ENCODE peak calls at places on chromosomes 6 and 20, in eight cellular contexts. A is cardiac muscle cell, F is ascending aorta, V is keratinocyte, G is stomach, B is HepG2, K is DND-41, N is gastrocnemius medialis. R is an unnamed sample.

GRCh38 chr20:36582322-36582721 is 8.9 kb downstream of the TGIF2 start:
- DNase-seq in F (no peak), G (no peak), K (no peak), A (no peak), N (no peak), B (no peak), V (no peak), R (no peak)

GRCh38 chr6:158256746-158257424 is 55.4 kb upstream of the TULP4 start:
- DNase-seq in A (no peak), B (no peak), N (peak; percentile 23), F (no peak), K (no peak), V (no peak), G (no peak), R (no peak)

GRCh38 chr6:40585218-40585617 is 1.9 kb downstream of the LRFN2 start:
- DNase-seq in A (no peak), K (no peak), G (no peak), B (no peak), N (no peak), V (no peak), F (no peak), R (no peak)

GRCh38 chr6:169070506-169071176 is 183.0 kb downstream of the THBS2 start:
- DNase-seq in N (peak; percentile 87), V (peak; percentile 80), B (peak; percentile 26), G (peak; percentile 37), A (no peak), F (peak; percentile 91), K (no peak), R (peak; percentile 48)

GRCh38 chr6:125020385-125020784 is 58.1 kb downstream of the RNF217 start:
- DNase-seq in V (no peak), A (no peak), N (no peak), G (no peak), K (no peak), B (no peak), F (no peak), R (no peak)

GRCh38 chr6:52419809-52420667 is at the start of gene EFHC1:
- DNase-seq in A (peak; percentile 99), V (peak; percentile 77), N (peak; percentile 93), K (peak; percentile 98), F (peak; percentile 96), G (peak; percentile 99), B (peak; percentile 98), R (peak; percentile 98)

GRCh38 chr20:58084966-58085365 is 143.5 kb downstream of the ANKRD60 start:
- DNase-seq in K (no peak), B (no peak), G (no peak), V (no peak), A (no peak), N (no peak), F (no peak), R (peak; percentile 12)

GRCh38 chr20:12660918-12661317 is 347.9 kb upstream of the SPTLC3 start:
- DNase-seq in A (peak; percentile 77), N (no peak), F (no peak), B (peak; percentile 13), G (no peak), K (no peak), V (no peak), R (no peak)

GRCh38 chr20:14069796-14070195 is 74.5 kb downstream of the MACROD2 start:
- DNase-seq in G (no peak), F (no peak), A (no peak), K (peak; percentile 19), V (no peak), B (no peak), N (no peak), R (no peak)

GRCh38 chr20:5797165-5797564 is 47.0 kb downstream of the SHLD1 start:
- DNase-seq in N (no peak), G (no peak), A (no peak), F (no peak), K (no peak), B (no peak), V (no peak), R (no peak)

GRCh38 chr6:19851273-19852089 is 14.3 kb downstream of the ID4 start:
- DNase-seq in B (peak; percentile 87), V (no peak), G (no peak), A (peak; percentile 81), F (no peak), K (no peak), N (no peak), R (peak; percentile 54)

DNA sequence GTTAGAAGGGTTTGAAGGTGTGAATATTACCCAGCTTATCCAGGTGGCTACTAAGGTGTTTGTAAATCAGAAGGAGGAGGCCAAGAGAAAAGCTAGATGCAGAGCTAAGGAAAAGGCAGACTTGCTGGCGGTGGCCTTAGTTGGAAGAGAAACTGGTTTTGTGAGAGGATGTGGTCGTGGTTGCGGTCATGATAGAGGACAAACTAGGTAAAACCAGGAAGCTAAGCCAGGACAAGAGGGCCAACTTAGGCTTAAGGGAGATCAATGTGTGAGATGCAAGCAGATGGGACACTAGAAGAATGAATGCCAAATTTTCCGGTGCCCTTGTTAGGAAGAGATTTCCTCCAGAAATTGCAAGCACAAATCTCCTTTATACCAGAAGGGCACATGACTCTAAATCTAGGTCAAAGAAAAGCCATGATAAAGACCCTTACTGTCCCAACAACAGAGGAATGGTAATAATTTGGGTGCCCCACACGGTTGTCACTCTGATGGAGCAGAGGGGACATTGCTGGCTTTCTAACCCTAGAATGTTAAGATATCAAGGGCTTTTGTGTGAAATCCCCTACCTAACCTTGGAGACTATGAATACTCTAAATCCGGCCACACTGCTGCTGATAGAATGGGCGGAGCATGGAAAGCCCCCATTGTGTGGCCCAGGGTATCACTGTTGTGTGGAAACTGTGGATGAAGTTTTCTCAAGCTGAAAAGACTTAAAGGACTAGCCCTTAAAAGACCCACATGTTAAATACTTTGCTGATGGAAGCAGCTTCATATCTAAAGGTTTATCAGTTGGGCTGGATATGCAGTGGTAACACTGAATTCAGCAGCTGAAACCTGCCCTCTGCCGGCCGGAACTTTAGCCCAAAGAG is 7.8 kb downstream of the IL22RA2 start:
- DNase-seq in G (peak; percentile 69), B (peak; percentile 35), F (no peak), A (no peak), K (peak; percentile 60), V (no peak), N (no peak), R (no peak)
- TF ChIP-seq CTCF in G (peak; percentile 26), B (peak; percentile 67), F (no peak), A (peak; percentile 23), K (no peak), V (peak; percentile 77), N (no peak), R (no peak)

DNA sequence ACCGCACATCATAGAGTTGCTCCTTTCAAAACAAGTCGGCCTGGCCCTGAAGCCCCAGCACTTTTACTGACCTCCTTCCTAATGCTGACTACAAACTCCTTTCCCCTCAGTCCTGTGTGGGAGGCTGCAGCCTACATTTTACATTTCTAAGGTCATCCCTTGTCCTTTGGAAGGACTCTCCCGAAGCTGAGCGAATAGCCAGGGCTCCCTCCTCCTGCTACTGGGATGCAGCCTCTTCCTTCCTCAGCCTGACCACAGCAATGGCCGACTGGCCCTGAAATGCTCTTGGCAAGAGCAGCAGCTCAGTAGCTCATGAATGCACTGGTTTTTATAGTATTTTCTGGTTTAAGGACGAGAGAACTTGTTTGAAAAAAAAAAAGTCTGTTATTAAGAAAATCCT is 679 bp downstream of the ADGRF5 start:
- DNase-seq in F (no peak), K (no peak), B (no peak), G (no peak), A (no peak), V (no peak), N (no peak), R (no peak)
- H3K4me3 ChIP-seq in F (peak overlapping the region; percentile 21), K (no peak overlapping the region), B (no peak overlapping the region), G (peak overlapping the region; percentile 6), A (no peak overlapping the region), V (no peak overlapping the region), N (peak overlapping the region; percentile 40), R (no peak overlapping the region)

GRCh38 chr20:38934530-38934929 is 8.3 kb downstream of the FAM83D start:
- DNase-seq in G (no peak), V (no peak), N (no peak), B (no peak), F (no peak), K (no peak), A (no peak), R (no peak)

GRCh38 chr20:38937000-38937399 is 10.8 kb downstream of the FAM83D start:
- DNase-seq in F (no peak), G (no peak), A (no peak), V (no peak), B (no peak), K (no peak), N (no peak), R (no peak)

GRCh38 chr20:38937978-38938473 is 11.8 kb downstream of the FAM83D start:
- DNase-seq in B (no peak), G (no peak), V (no peak), F (no peak), K (no peak), A (no peak), N (no peak), R (no peak)

GRCh38 chr20:38935285-38935684 is 9.1 kb downstream of the FAM83D start:
- DNase-seq in K (no peak), A (no peak), B (no peak), N (no peak), V (no peak), F (no peak), G (no peak), R (peak; percentile 43)

DNA sequence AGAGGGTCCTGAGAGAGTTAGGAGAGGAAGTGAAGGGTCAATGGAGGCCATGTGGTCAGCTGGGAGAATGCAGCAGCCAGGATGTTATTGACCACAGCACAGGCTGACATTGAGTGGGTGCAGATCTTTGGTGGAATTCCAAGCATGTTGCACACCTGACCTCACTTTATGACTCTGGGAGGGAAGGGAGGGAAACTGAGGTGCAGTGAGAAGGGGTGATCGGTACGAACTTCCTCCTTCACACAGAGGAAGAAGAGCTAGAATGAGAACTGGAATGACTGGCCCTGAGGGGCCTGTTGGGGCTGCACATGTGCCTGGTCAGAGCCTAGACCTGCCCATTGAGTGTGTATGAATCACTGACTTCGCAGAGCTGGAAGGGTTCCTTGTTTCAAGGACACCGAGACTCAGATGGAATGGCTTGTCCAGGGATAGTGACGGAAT is 9.8 kb downstream of the FAM83D start:
- DNase-seq in K (no peak), V (no peak), B (no peak), G (no peak), A (no peak), N (no peak), F (no peak), R (no peak)
- H3K4me1 ChIP-seq in K (peaks cover 27% of the 10 kb centered on the region), V (peaks cover 12% of the 10 kb centered on the region), B (peaks cover 95% of the 10 kb centered on the region), G (peaks cover 9% of the 10 kb centered on the region), A (no peaks in the 10 kb centered on the region), N (no peaks in the 10 kb centered on the region), F (no peaks in the 10 kb centered on the region), R (peaks cover 14% of the 10 kb centered on the region)

GRCh38 chr6:1624071-1624847 is 14.5 kb downstream of the FOXC1 start:
- DNase-seq in F (no peak), N (no peak), V (no peak), K (no peak), A (no peak), G (peak; percentile 17), B (no peak), R (no peak)

GRCh38 chr6:1622220-1622841 is 12.6 kb downstream of the FOXC1 start:
- DNase-seq in F (no peak), K (no peak), B (no peak), G (no peak), V (no peak), A (no peak), N (no peak), R (peak; percentile 16)

GRCh38 chr6:1622851-1623768 is 13.4 kb downstream of the FOXC1 start:
- DNase-seq in B (no peak), G (peak; percentile 23), A (no peak), V (no peak), K (no peak), N (no peak), F (no peak), R (no peak)

GRCh38 chr6:1624848-1625341 is 15.2 kb downstream of the FOXC1 start:
- DNase-seq in N (no peak), G (no peak), B (no peak), K (no peak), V (no peak), A (peak; percentile 53), F (no peak), R (no peak)

GRCh38 chr6:1623769-1624070 is 14.0 kb downstream of the FOXC1 start:
- DNase-seq in N (no peak), F (no peak), K (no peak), B (no peak), G (peak; percentile 7), V (no peak), A (no peak), R (no peak)
- TF ChIP-seq CTCF in N (no peak), F (no peak), K (no peak), B (no peak), G (no peak), V (no peak), A (no peak), R (no peak)